ENCODE peak calls at places on chromosomes 1 and 21, in six cellular contexts. One of them, this sample, is unnamed. For H3K9me3 and H3K4me1, the result is how much of the 10 kb centered on the place peaks cover.

GRCh38 chr1:205961970-205962820 is 18.9 kb upstream of the SLC26A9 start:
- DNase-seq in heart left ventricle: peak
- DNase-seq in adrenal gland: peak
- DNase-seq in pancreas: no peak
- DNase-seq in kidney: peak
- DNase-seq in H1: no peak
- DNase-seq in this sample: no peak

GRCh38 chr1:183267646-183268431 is 81.8 kb downstream of the LAMC2 start:
- DNase-seq in pancreas: no peak
- DNase-seq in adrenal gland: no peak
- DNase-seq in H1: no peak
- DNase-seq in kidney: no peak
- DNase-seq in heart left ventricle: no peak
- DNase-seq in this sample: no peak

GRCh38 chr1:116242741-116243140 is 130.3 kb upstream of the ATP1A1 start:
- DNase-seq in kidney: no peak
- DNase-seq in heart left ventricle: no peak
- DNase-seq in adrenal gland: no peak
- DNase-seq in H1: no peak
- DNase-seq in pancreas: peak
- DNase-seq in this sample: no peak

GRCh38 chr1:5950994-5951749 is 41.1 kb downstream of the NPHP4 start:
- DNase-seq in adrenal gland: no peak
- DNase-seq in heart left ventricle: no peak
- DNase-seq in H1: no peak
- DNase-seq in pancreas: no peak
- DNase-seq in kidney: peak
- DNase-seq in this sample: no peak

GRCh38 chr1:71046891-71047634 is 553 bp downstream of the PTGER3 start:
- DNase-seq in adrenal gland: no peak
- DNase-seq in pancreas: peak
- DNase-seq in H1: peak
- DNase-seq in kidney: peak
- DNase-seq in heart left ventricle: no peak
- DNase-seq in this sample: no peak

GRCh38 chr1:66968574-66968973 is 43.8 kb downstream of the MIER1 start:
- DNase-seq in kidney: no peak
- DNase-seq in pancreas: no peak
- DNase-seq in heart left ventricle: no peak
- DNase-seq in adrenal gland: no peak
- DNase-seq in H1: no peak
- DNase-seq in this sample: no peak

GRCh38 chr1:180175806-180176205 is 21.1 kb downstream of the QSOX1 start:
- DNase-seq in adrenal gland: no peak
- DNase-seq in H1: no peak
- DNase-seq in heart left ventricle: peak
- DNase-seq in pancreas: peak
- DNase-seq in kidney: no peak
- DNase-seq in this sample: no peak

GRCh38 chr1:181250038-181250437 is 161.5 kb downstream of the IER5 start:
- DNase-seq in adrenal gland: no peak
- DNase-seq in heart left ventricle: no peak
- DNase-seq in H1: no peak
- DNase-seq in pancreas: no peak
- DNase-seq in kidney: no peak
- DNase-seq in this sample: no peak

GRCh38 chr1:14142397-14143095 is 442.6 kb downstream of the PRDM2 start:
- DNase-seq in heart left ventricle: no peak
- DNase-seq in pancreas: no peak
- DNase-seq in kidney: no peak
- DNase-seq in adrenal gland: no peak
- DNase-seq in H1: no peak
- DNase-seq in this sample: no peak

GRCh38 chr1:72283204-72284083 is 1.1 kb upstream of the NEGR1 start:
- DNase-seq in pancreas: peak
- DNase-seq in heart left ventricle: peak
- DNase-seq in H1: peak
- DNase-seq in adrenal gland: peak
- DNase-seq in kidney: peak
- DNase-seq in this sample: no peak

GRCh38 chr1:35637401-35637809 is 3.9 kb downstream of the PSMB2 start:
- DNase-seq in H1: no peak
- DNase-seq in heart left ventricle: no peak
- DNase-seq in pancreas: no peak
- DNase-seq in kidney: no peak
- DNase-seq in adrenal gland: no peak
- DNase-seq in this sample: no peak

GRCh38 chr1:115184951-115185331 is 95.6 kb upstream of the TSPAN2 start:
- DNase-seq in heart left ventricle: no peak
- DNase-seq in kidney: no peak
- DNase-seq in adrenal gland: no peak
- DNase-seq in H1: no peak
- DNase-seq in pancreas: no peak
- DNase-seq in this sample: no peak

GRCh38 chr21:34037009-34037408 is 36.4 kb upstream of the MRPS6 start:
- DNase-seq in pancreas: no peak
- DNase-seq in H1: no peak
- DNase-seq in heart left ventricle: no peak
- DNase-seq in kidney: no peak
- DNase-seq in adrenal gland: no peak
- DNase-seq in this sample: no peak

GRCh38 chr1:219265026-219265515 is 91.4 kb downstream of the LYPLAL1 start:
- DNase-seq in kidney: no peak
- DNase-seq in pancreas: no peak
- DNase-seq in adrenal gland: no peak
- DNase-seq in H1: no peak
- DNase-seq in heart left ventricle: no peak
- DNase-seq in this sample: no peak

GRCh38 chr1:87227651-87228050 is 101.0 kb upstream of the LMO4 start:
- DNase-seq in pancreas: no peak
- DNase-seq in kidney: no peak
- DNase-seq in heart left ventricle: no peak
- DNase-seq in H1: no peak
- DNase-seq in adrenal gland: no peak
- DNase-seq in this sample: no peak

GRCh38 chr1:225882008-225882698 is at the start of gene TMEM63A:
- DNase-seq in kidney: peak
- DNase-seq in heart left ventricle: peak
- DNase-seq in adrenal gland: peak
- DNase-seq in H1: peak
- DNase-seq in pancreas: peak
- DNase-seq in this sample: no peak

GRCh38 chr1:193283026-193283425 is 96.6 kb upstream of the B3GALT2 start:
- DNase-seq in heart left ventricle: no peak
- DNase-seq in H1: peak
- DNase-seq in kidney: no peak
- DNase-seq in adrenal gland: no peak
- DNase-seq in pancreas: no peak
- DNase-seq in this sample: no peak

GRCh38 chr1:71649588-71649987 is 568.8 kb upstream of the ZRANB2 start:
- DNase-seq in pancreas: no peak
- DNase-seq in adrenal gland: no peak
- DNase-seq in heart left ventricle: no peak
- DNase-seq in H1: no peak
- DNase-seq in kidney: no peak
- DNase-seq in this sample: no peak

GRCh38 chr1:181099152-181100014 is 10.9 kb downstream of the IER5 start:
- DNase-seq in pancreas: no peak
- DNase-seq in heart left ventricle: no peak
- DNase-seq in kidney: no peak
- DNase-seq in H1: no peak
- DNase-seq in adrenal gland: no peak
- DNase-seq in this sample: no peak

GRCh38 chr1:160636076-160636475 is 10.8 kb downstream of the SLAMF1 start:
- DNase-seq in H1: no peak
- DNase-seq in adrenal gland: no peak
- DNase-seq in kidney: no peak
- DNase-seq in pancreas: no peak
- DNase-seq in heart left ventricle: no peak
- DNase-seq in this sample: no peak

GRCh38 chr1:10833630-10834557 is 37.4 kb upstream of the CASZ1 start:
- DNase-seq in H1: no peak
- DNase-seq in adrenal gland: no peak
- DNase-seq in pancreas: no peak
- DNase-seq in heart left ventricle: no peak
- DNase-seq in kidney: no peak
- DNase-seq in this sample: no peak

GRCh38 chr1:109643385-109644230 is 12.3 kb upstream of the GSTM4 start:
- DNase-seq in pancreas: peak
- DNase-seq in adrenal gland: peak
- DNase-seq in H1: peak
- DNase-seq in heart left ventricle: peak
- DNase-seq in kidney: peak
- DNase-seq in this sample: peak

GRCh38 chr1:51736702-51737101 is 119.8 kb downstream of the OSBPL9 start:
- DNase-seq in pancreas: no peak
- DNase-seq in kidney: no peak
- DNase-seq in adrenal gland: no peak
- DNase-seq in heart left ventricle: no peak
- DNase-seq in H1: no peak
- DNase-seq in this sample: no peak

GRCh38 chr1:40792036-40792435 is 8.4 kb downstream of the KCNQ4 start:
- DNase-seq in H1: no peak
- DNase-seq in heart left ventricle: no peak
- DNase-seq in adrenal gland: no peak
- DNase-seq in pancreas: peak
- DNase-seq in kidney: peak
- DNase-seq in this sample: no peak

GRCh38 chr1:7719468-7720104 is 51.5 kb upstream of the VAMP3 start:
- DNase-seq in heart left ventricle: peak
- DNase-seq in kidney: no peak
- DNase-seq in pancreas: no peak
- DNase-seq in adrenal gland: no peak
- DNase-seq in H1: no peak
- DNase-seq in this sample: no peak

GRCh38 chr1:24951337-24951736 is 21.3 kb upstream of the RUNX3 start:
- DNase-seq in heart left ventricle: no peak
- DNase-seq in kidney: peak
- DNase-seq in pancreas: no peak
- DNase-seq in H1: no peak
- DNase-seq in adrenal gland: no peak
- DNase-seq in this sample: no peak

GRCh38 chr1:41461790-41462679 is 22.4 kb downstream of the EDN2 start:
- DNase-seq in adrenal gland: no peak
- DNase-seq in kidney: no peak
- DNase-seq in heart left ventricle: no peak
- DNase-seq in H1: no peak
- DNase-seq in pancreas: no peak
- DNase-seq in this sample: no peak

GRCh38 chr1:56452027-56453011 is 127.0 kb downstream of the PLPP3 start:
- DNase-seq in adrenal gland: no peak
- DNase-seq in kidney: no peak
- DNase-seq in heart left ventricle: peak
- DNase-seq in H1: no peak
- DNase-seq in pancreas: no peak
- DNase-seq in this sample: no peak
- H3K9me3 ChIP-seq in adrenal gland: under half
- H3K9me3 ChIP-seq in kidney: under half
- H3K9me3 ChIP-seq in heart left ventricle: under half
- H3K9me3 ChIP-seq in H1: under half
- H3K9me3 ChIP-seq in pancreas: under half
- H3K9me3 ChIP-seq in this sample: under half

DNA sequence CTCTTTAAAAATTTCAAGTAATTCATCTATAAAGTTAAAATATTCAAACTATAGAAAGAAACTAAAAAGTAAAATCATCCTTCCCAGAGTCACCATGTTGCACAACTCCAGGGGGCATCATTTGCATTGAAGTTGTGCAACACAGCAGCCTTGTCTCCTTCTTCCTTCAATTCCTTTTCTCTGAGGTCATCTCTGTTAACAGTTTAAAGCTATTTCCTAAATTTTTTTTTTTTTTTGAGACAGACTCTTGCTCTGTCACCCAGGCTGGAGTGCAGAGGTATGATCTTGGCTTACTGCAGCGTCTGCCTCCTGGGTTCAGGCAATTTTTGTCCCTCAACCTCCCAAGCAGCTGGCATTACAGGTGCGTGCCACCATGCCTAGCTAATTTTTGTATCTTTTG is 7.1 kb downstream of the RHBG start:
- DNase-seq in heart left ventricle: no peak
- DNase-seq in kidney: no peak
- DNase-seq in adrenal gland: no peak
- DNase-seq in H1: no peak
- DNase-seq in pancreas: no peak
- DNase-seq in this sample: no peak
- H3K27ac ChIP-seq in heart left ventricle: no peak
- H3K27ac ChIP-seq in kidney: no peak
- H3K27ac ChIP-seq in adrenal gland: no peak
- H3K27ac ChIP-seq in H1: no peak
- H3K27ac ChIP-seq in pancreas: no peak
- H3K27ac ChIP-seq in this sample: no peak

GRCh38 chr1:164787834-164788231 is 228.8 kb downstream of the PBX1 start:
- DNase-seq in adrenal gland: no peak
- DNase-seq in kidney: no peak
- DNase-seq in heart left ventricle: no peak
- DNase-seq in H1: no peak
- DNase-seq in pancreas: no peak
- DNase-seq in this sample: no peak

GRCh38 chr1:164784960-164785359 is 226.0 kb downstream of the PBX1 start:
- DNase-seq in pancreas: no peak
- DNase-seq in kidney: no peak
- DNase-seq in heart left ventricle: no peak
- DNase-seq in adrenal gland: no peak
- DNase-seq in H1: no peak
- DNase-seq in this sample: no peak

GRCh38 chr1:164783778-164784555 is 225.0 kb downstream of the PBX1 start:
- DNase-seq in heart left ventricle: peak
- DNase-seq in H1: no peak
- DNase-seq in pancreas: peak
- DNase-seq in kidney: no peak
- DNase-seq in adrenal gland: no peak
- DNase-seq in this sample: no peak

GRCh38 chr1:164786980-164787833 is 228.2 kb downstream of the PBX1 start:
- DNase-seq in H1: peak
- DNase-seq in adrenal gland: peak
- DNase-seq in kidney: peak
- DNase-seq in heart left ventricle: peak
- DNase-seq in pancreas: peak
- DNase-seq in this sample: peak

GRCh38 chr1:164785841-164786534 is 227.0 kb downstream of the PBX1 start:
- DNase-seq in adrenal gland: peak
- DNase-seq in kidney: no peak
- DNase-seq in pancreas: no peak
- DNase-seq in H1: no peak
- DNase-seq in heart left ventricle: no peak
- DNase-seq in this sample: no peak
- H3K4me1 ChIP-seq in adrenal gland: half or more
- H3K4me1 ChIP-seq in kidney: under half
- H3K4me1 ChIP-seq in pancreas: half or more
- H3K4me1 ChIP-seq in H1: under half
- H3K4me1 ChIP-seq in heart left ventricle: half or more
- H3K4me1 ChIP-seq in this sample: under half

DNA sequence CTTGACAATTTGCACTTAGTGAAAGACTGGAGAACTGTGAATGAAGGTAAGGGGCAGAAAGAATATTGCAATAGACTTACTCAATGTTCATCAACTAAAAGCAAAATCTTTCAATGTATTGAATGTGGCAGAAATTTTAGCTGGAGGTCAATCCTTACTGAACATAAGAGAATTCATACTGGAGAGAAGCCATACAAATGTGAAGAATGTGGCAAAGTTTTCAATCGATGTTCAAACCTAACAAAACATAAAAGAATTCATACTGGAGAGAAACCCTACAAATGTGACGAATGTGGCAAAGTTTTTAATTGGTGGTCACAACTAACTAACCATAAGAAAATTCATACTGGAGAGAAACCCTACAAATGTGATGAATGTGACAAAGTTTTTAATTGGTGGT is 80.7 kb downstream of the JMJD4 start:
- DNase-seq in pancreas: no peak
- DNase-seq in adrenal gland: no peak
- DNase-seq in heart left ventricle: no peak
- DNase-seq in kidney: no peak
- DNase-seq in H1: no peak
- DNase-seq in this sample: no peak
- H3K9me3 ChIP-seq in pancreas: under half
- H3K9me3 ChIP-seq in adrenal gland: under half
- H3K9me3 ChIP-seq in heart left ventricle: half or more
- H3K9me3 ChIP-seq in kidney: half or more
- H3K9me3 ChIP-seq in H1: half or more
- H3K9me3 ChIP-seq in this sample: under half

This sample was measured in iPS DF 6.9.